ENCODE peak calls at places on chromosomes 2 and 18, in six cellular contexts. Q, D, L, V, Y and H are unnamed samples.

GRCh38 chr2:161414385-161415040 is 1.6 kb upstream of the TBR1 start:
- DNase-seq in Y (peak), L (no peak), Q (no peak), D (peak), V (no peak), H (no peak)

GRCh38 chr2:74233648-74234047 is 35.2 kb downstream of the MTHFD2 start:
- DNase-seq in Y (no peak), D (no peak), Q (no peak), V (no peak), L (no peak), H (no peak)

GRCh38 chr2:31390324-31390723 is 24.2 kb downstream of the XDH start:
- DNase-seq in D (no peak), Q (no peak), L (no peak), Y (no peak), V (no peak), H (no peak)

GRCh38 chr2:28713582-28714292 is 37.9 kb upstream of the PPP1CB start:
- DNase-seq in D (no peak), V (no peak), L (no peak), Y (no peak), Q (no peak), H (no peak)

GRCh38 chr2:17646096-17646554 is 105.6 kb downstream of the VSNL1 start:
- DNase-seq in D (peak), Q (no peak), L (peak), V (peak), Y (peak), H (no peak)

GRCh38 chr2:111118455-111119003 is 2.2 kb upstream of the BCL2L11 start:
- DNase-seq in Y (no peak), Q (no peak), L (no peak), D (no peak), V (no peak), H (no peak)

GRCh38 chr2:119431155-119431975 is at the start of gene TMEM37:
- DNase-seq in Q (no peak), D (peak), L (no peak), Y (peak), V (peak), H (peak)

GRCh38 chr2:226031078-226031937 is 631.8 kb downstream of the NYAP2 start:
- DNase-seq in V (peak), Q (peak), L (peak), Y (peak), D (peak), H (peak)

GRCh38 chr2:207317358-207317984 is 151.7 kb upstream of the KLF7 start:
- DNase-seq in L (no peak), Y (no peak), Q (no peak), D (no peak), V (peak), H (no peak)

GRCh38 chr2:128798502-128799283 is 480.0 kb upstream of the HS6ST1 start:
- DNase-seq in D (no peak), Y (no peak), Q (no peak), V (no peak), L (no peak), H (no peak)

GRCh38 chr2:217731805-217732204 is 271.0 kb downstream of the TNS1 start:
- DNase-seq in Q (no peak), V (no peak), D (no peak), L (no peak), Y (no peak), H (no peak)

GRCh38 chr2:127220807-127221527 is 868 bp upstream of the CYP27C1 start:
- DNase-seq in Q (no peak), Y (no peak), V (no peak), D (no peak), L (no peak), H (no peak)

GRCh38 chr18:9814431-9814830 is 71.3 kb upstream of the TXNDC2 start:
- DNase-seq in Q (no peak), V (no peak), L (peak), D (no peak), Y (no peak), H (no peak)

GRCh38 chr2:132896073-132896472 is 226.1 kb upstream of the LYPD1 start:
- DNase-seq in L (no peak), V (no peak), Y (no peak), D (no peak), Q (no peak), H (no peak)

GRCh38 chr2:149989447-149990063 is 402.0 kb upstream of the MMADHC start:
- DNase-seq in D (no peak), L (peak), Q (no peak), V (no peak), Y (no peak), H (no peak)

GRCh38 chr18:45208164-45208563 is 407.1 kb upstream of the SLC14A2 start:
- DNase-seq in V (no peak), D (no peak), Y (no peak), L (no peak), Q (no peak), H (no peak)

GRCh38 chr2:32009479-32010256 is 1.1 kb downstream of the MEMO1 start:
- DNase-seq in Q (no peak), D (peak), L (no peak), Y (peak), V (no peak), H (peak)

GRCh38 chr2:66435549-66435875 is 587 bp downstream of the MEIS1 start:
- DNase-seq in D (no peak), V (no peak), Y (no peak), L (no peak), Q (no peak), H (no peak)

GRCh38 chr2:234676109-234676858 is 179.4 kb upstream of the ARL4C start:
- DNase-seq in V (no peak), Y (no peak), D (no peak), Q (no peak), L (no peak), H (no peak)

GRCh38 chr18:22169889-22170420 is 566 bp downstream of the GATA6 start:
- DNase-seq in Y (peak), D (no peak), L (no peak), V (no peak), Q (no peak), H (no peak)

GRCh38 chr2:102268529-102269524 is 42.5 kb upstream of the IL1RL1 start:
- DNase-seq in V (no peak), L (no peak), D (no peak), Y (no peak), Q (no peak), H (no peak)

GRCh38 chr2:119426801-119427395 is 4.8 kb upstream of the TMEM37 start:
- DNase-seq in V (no peak), D (peak), Q (no peak), L (no peak), Y (no peak), H (peak)

GRCh38 chr2:70685771-70686171 is 82.2 kb downstream of the ADD2 start:
- DNase-seq in Q (no peak), D (no peak), L (no peak), V (no peak), Y (no peak), H (peak)

GRCh38 chr18:36179562-36180334 is 7.5 kb upstream of the MOCOS start:
- DNase-seq in V (no peak), L (no peak), D (peak), Q (peak), Y (no peak), H (peak)

GRCh38 chr2:96553176-96553956 is 16.8 kb downstream of the ARID5A start:
- DNase-seq in D (no peak), Y (peak), V (no peak), Q (no peak), L (no peak), H (no peak)

GRCh38 chr2:100845141-100845991 is 25.4 kb downstream of the NPAS2 start:
- DNase-seq in Y (no peak), L (no peak), Q (no peak), V (no peak), D (no peak), H (peak)

GRCh38 chr18:76846217-76846616 is 23.9 kb downstream of the ZNF236 start:
- DNase-seq in V (no peak), Y (no peak), D (no peak), L (no peak), Q (no peak), H (no peak)
- TF ChIP-seq POLR2AphosphoS5 in V (no peak), Y (no peak), D (no peak), L (no peak), Q (no peak), H (no peak)

GRCh38 chr2:56217106-56217505 is 33.3 kb downstream of the CCDC85A start:
- DNase-seq in Y (no peak), Q (no peak), V (no peak), L (no peak), D (no peak), H (no peak)
- TF ChIP-seq CTCF in Y (peak), Q (no peak), V (peak), L (no peak), D (no peak), H (no peak)

GRCh38 chr2:241734208-241734466 is 293 bp upstream of the D2HGDH start:
- DNase-seq in V (no peak), Y (no peak), L (no peak), Q (no peak), D (no peak), H (no peak)
- TF ChIP-seq POLR2AphosphoS5 in V (no peak), Y (no peak), L (no peak), Q (no peak), D (no peak), H (peak)

DNA sequence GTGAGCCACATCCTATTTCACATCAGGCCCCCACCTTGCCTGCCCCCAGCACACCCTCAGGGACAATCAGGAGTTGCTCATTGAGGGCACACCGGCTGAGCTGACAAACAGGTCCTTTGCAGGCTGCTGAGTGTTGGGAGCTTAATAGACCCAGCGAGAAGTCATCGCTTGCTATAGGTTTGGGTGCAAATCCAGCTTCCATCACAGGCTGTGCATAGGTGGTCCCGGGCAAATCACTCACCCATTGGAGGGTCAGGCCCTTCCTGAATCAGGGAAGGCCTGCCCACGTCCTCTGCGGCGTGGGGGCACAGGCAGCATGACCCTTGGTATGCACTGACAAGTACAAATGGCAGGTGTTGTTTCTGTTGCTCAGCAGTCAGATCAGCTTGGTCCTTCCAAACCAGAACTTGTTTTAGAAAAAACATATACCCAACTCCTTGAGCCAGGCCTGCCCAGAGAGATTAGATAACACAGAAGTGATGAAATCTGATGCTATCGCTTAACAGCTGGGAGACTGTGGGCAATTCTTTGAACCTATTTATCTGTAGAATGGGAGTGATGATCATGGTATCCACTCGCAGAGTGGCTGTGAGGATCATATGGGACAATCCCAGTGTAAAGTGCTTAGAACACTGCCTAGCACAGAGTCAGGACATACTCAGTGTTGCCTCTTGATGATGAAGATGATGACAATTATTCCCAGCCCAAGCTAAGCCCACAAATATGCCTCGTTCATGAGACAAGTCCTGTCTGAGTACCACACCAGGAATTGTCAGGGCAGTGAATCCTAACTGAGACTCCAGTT is 34.9 kb downstream of the SMAD7 start:
- DNase-seq in D (no peak), L (no peak), Y (no peak), Q (no peak), V (no peak), H (peak)
- TF ChIP-seq CTCF in D (no peak), L (no peak), Y (no peak), Q (no peak), V (no peak), H (no peak)

GRCh38 chr2:200713003-200713703 is 98.6 kb upstream of the BZW1 start:
- DNase-seq in Y (peak), Q (peak), L (peak), V (peak), D (peak), H (peak)
- TF ChIP-seq POLR2AphosphoS5 in Y (peak), Q (peak), L (peak), V (peak), D (peak), H (no peak)

GRCh38 chr2:188979730-188980123 is 5.6 kb downstream of the COL3A1 start:
- DNase-seq in V (no peak), Q (no peak), L (no peak), Y (no peak), D (no peak), H (no peak)

GRCh38 chr2:188976545-188977268 is 2.5 kb downstream of the COL3A1 start:
- DNase-seq in D (no peak), Q (no peak), V (peak), L (no peak), Y (no peak), H (no peak)

GRCh38 chr2:188979119-188979729 is 5.1 kb downstream of the COL3A1 start:
- DNase-seq in Q (no peak), Y (no peak), D (no peak), L (no peak), V (no peak), H (no peak)

GRCh38 chr2:188975497-188976102 is 1.4 kb downstream of the COL3A1 start:
- DNase-seq in L (no peak), Q (no peak), V (no peak), Y (no peak), D (peak), H (peak)

GRCh38 chr2:188978291-188979081 is 4.3 kb downstream of the COL3A1 start:
- DNase-seq in V (peak), Y (no peak), D (no peak), L (no peak), Q (no peak), H (no peak)
- TF ChIP-seq CTCF in V (peak), Y (peak), D (no peak), L (peak), Q (no peak), H (no peak)

GRCh38 chr2:152089238-152089637 is 9.6 kb downstream of the CACNB4 start:
- DNase-seq in L (no peak), D (no peak), Y (no peak), Q (no peak), V (no peak), H (no peak)

GRCh38 chr2:152078662-152079061 is 20.2 kb downstream of the CACNB4 start:
- DNase-seq in Y (no peak), Q (no peak), D (no peak), V (no peak), L (no peak), H (no peak)

GRCh38 chr2:152088006-152088405 is 10.8 kb downstream of the CACNB4 start:
- DNase-seq in Q (no peak), L (no peak), D (no peak), Y (peak), V (no peak), H (no peak)

GRCh38 chr2:152083202-152083601 is 15.6 kb downstream of the CACNB4 start:
- DNase-seq in Q (no peak), Y (no peak), V (no peak), L (no peak), D (no peak), H (no peak)

DNA sequence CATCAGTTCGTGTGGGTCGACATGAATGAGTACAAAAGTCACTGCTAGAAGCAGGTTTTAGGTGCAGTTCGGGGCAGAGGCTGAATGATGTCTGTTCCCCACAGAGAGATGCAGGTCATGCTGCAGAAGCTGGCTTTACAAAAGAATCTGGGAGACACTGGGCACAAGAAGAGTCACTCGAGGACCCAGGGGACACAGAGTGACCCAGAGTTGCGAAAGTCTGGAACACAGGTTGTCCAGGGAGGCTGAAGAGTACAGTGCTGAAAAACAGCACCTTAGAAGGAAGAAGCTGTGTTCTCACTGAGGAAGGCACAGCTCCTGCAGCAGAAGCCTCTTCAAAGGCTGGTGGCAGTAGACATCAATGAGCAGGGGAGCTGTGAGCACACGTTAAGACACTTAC is 14.8 kb downstream of the CACNB4 start:
- DNase-seq in Y (no peak), V (no peak), D (no peak), L (no peak), Q (no peak), H (no peak)
- TF ChIP-seq POLR2AphosphoS5 in Y (no peak), V (no peak), D (no peak), L (no peak), Q (no peak), H (no peak)